ENCODE peak calls at places on chromosomes 3 and 15, in five cellular contexts. One of them, this sample, is unnamed.

GRCh38 chr3:105878061-105878460 is 9.2 kb upstream of the CBLB start:
- DNase-seq in stimulated activated CD8-positive, alpha-beta memory T cell treated with anti-CD3 and anti-CD28 coated beads, Interleukin-7, amount 100 ng/mL, for 1 hour: no peak
- DNase-seq in NCI-H146: no peak
- DNase-seq in T-cell: no peak
- DNase-seq in stromal cell of bone marrow: no peak
- DNase-seq in this sample: no peak

GRCh38 chr3:65130782-65131181 is 443.0 kb upstream of the ADAMTS9 start:
- DNase-seq in NCI-H146: no peak
- DNase-seq in T-cell: no peak
- DNase-seq in stimulated activated CD8-positive, alpha-beta memory T cell treated with anti-CD3 and anti-CD28 coated beads, Interleukin-7, amount 100 ng/mL, for 1 hour: no peak
- DNase-seq in stromal cell of bone marrow: no peak
- DNase-seq in this sample: no peak

GRCh38 chr15:61038910-61039309 is 190.2 kb downstream of the RORA start:
- DNase-seq in stimulated activated CD8-positive, alpha-beta memory T cell treated with anti-CD3 and anti-CD28 coated beads, Interleukin-7, amount 100 ng/mL, for 1 hour: no peak
- DNase-seq in stromal cell of bone marrow: peak
- DNase-seq in NCI-H146: no peak
- DNase-seq in T-cell: no peak
- DNase-seq in this sample: no peak

GRCh38 chr3:123159926-123160635 is 41.7 kb upstream of the SEC22A start:
- DNase-seq in stimulated activated CD8-positive, alpha-beta memory T cell treated with anti-CD3 and anti-CD28 coated beads, Interleukin-7, amount 100 ng/mL, for 1 hour: no peak
- DNase-seq in T-cell: no peak
- DNase-seq in NCI-H146: no peak
- DNase-seq in stromal cell of bone marrow: peak
- DNase-seq in this sample: no peak

GRCh38 chr15:36970522-36970921 is 129.8 kb downstream of the MEIS2 start:
- DNase-seq in T-cell: no peak
- DNase-seq in stromal cell of bone marrow: no peak
- DNase-seq in stimulated activated CD8-positive, alpha-beta memory T cell treated with anti-CD3 and anti-CD28 coated beads, Interleukin-7, amount 100 ng/mL, for 1 hour: no peak
- DNase-seq in NCI-H146: peak
- DNase-seq in this sample: peak

GRCh38 chr3:63961891-63962290 is 49.7 kb upstream of the SCAANT1 start:
- DNase-seq in T-cell: no peak
- DNase-seq in NCI-H146: peak
- DNase-seq in stimulated activated CD8-positive, alpha-beta memory T cell treated with anti-CD3 and anti-CD28 coated beads, Interleukin-7, amount 100 ng/mL, for 1 hour: no peak
- DNase-seq in stromal cell of bone marrow: no peak
- DNase-seq in this sample: peak

GRCh38 chr3:147812186-147812911 is 403.2 kb downstream of the ZIC1 start:
- DNase-seq in NCI-H146: no peak
- DNase-seq in T-cell: no peak
- DNase-seq in stimulated activated CD8-positive, alpha-beta memory T cell treated with anti-CD3 and anti-CD28 coated beads, Interleukin-7, amount 100 ng/mL, for 1 hour: no peak
- DNase-seq in stromal cell of bone marrow: no peak
- DNase-seq in this sample: no peak

GRCh38 chr3:187295635-187296034 is 4.1 kb upstream of the MASP1 start:
- DNase-seq in T-cell: no peak
- DNase-seq in stromal cell of bone marrow: no peak
- DNase-seq in stimulated activated CD8-positive, alpha-beta memory T cell treated with anti-CD3 and anti-CD28 coated beads, Interleukin-7, amount 100 ng/mL, for 1 hour: no peak
- DNase-seq in NCI-H146: no peak
- DNase-seq in this sample: no peak

GRCh38 chr3:63135362-63135761 is 142.7 kb upstream of the SYNPR start:
- DNase-seq in stromal cell of bone marrow: no peak
- DNase-seq in stimulated activated CD8-positive, alpha-beta memory T cell treated with anti-CD3 and anti-CD28 coated beads, Interleukin-7, amount 100 ng/mL, for 1 hour: no peak
- DNase-seq in T-cell: no peak
- DNase-seq in NCI-H146: no peak
- DNase-seq in this sample: peak

GRCh38 chr3:149767720-149768119 is 15.4 kb upstream of the COMMD2 start:
- DNase-seq in stimulated activated CD8-positive, alpha-beta memory T cell treated with anti-CD3 and anti-CD28 coated beads, Interleukin-7, amount 100 ng/mL, for 1 hour: no peak
- DNase-seq in stromal cell of bone marrow: no peak
- DNase-seq in NCI-H146: no peak
- DNase-seq in T-cell: no peak
- DNase-seq in this sample: no peak

GRCh38 chr15:71753346-71753745 is 57.0 kb upstream of the NR2E3 start:
- DNase-seq in stimulated activated CD8-positive, alpha-beta memory T cell treated with anti-CD3 and anti-CD28 coated beads, Interleukin-7, amount 100 ng/mL, for 1 hour: no peak
- DNase-seq in NCI-H146: no peak
- DNase-seq in stromal cell of bone marrow: peak
- DNase-seq in T-cell: no peak
- DNase-seq in this sample: no peak

GRCh38 chr3:105355355-105356063 is 11.2 kb upstream of the ALCAM start:
- DNase-seq in T-cell: no peak
- DNase-seq in stimulated activated CD8-positive, alpha-beta memory T cell treated with anti-CD3 and anti-CD28 coated beads, Interleukin-7, amount 100 ng/mL, for 1 hour: no peak
- DNase-seq in stromal cell of bone marrow: no peak
- DNase-seq in NCI-H146: no peak
- DNase-seq in this sample: no peak

GRCh38 chr3:108505811-108506210 is 4.6 kb downstream of the MYH15 start:
- DNase-seq in NCI-H146: peak
- DNase-seq in stromal cell of bone marrow: no peak
- DNase-seq in T-cell: no peak
- DNase-seq in stimulated activated CD8-positive, alpha-beta memory T cell treated with anti-CD3 and anti-CD28 coated beads, Interleukin-7, amount 100 ng/mL, for 1 hour: no peak
- DNase-seq in this sample: no peak

GRCh38 chr3:122021811-122022401 is at the start of gene ILDR1:
- DNase-seq in stromal cell of bone marrow: no peak
- DNase-seq in T-cell: no peak
- DNase-seq in NCI-H146: peak
- DNase-seq in stimulated activated CD8-positive, alpha-beta memory T cell treated with anti-CD3 and anti-CD28 coated beads, Interleukin-7, amount 100 ng/mL, for 1 hour: no peak
- DNase-seq in this sample: peak

GRCh38 chr3:52086939-52087675 is 30.7 kb upstream of the DUSP7 start:
- DNase-seq in T-cell: no peak
- DNase-seq in NCI-H146: no peak
- DNase-seq in stromal cell of bone marrow: peak
- DNase-seq in stimulated activated CD8-positive, alpha-beta memory T cell treated with anti-CD3 and anti-CD28 coated beads, Interleukin-7, amount 100 ng/mL, for 1 hour: no peak
- DNase-seq in this sample: no peak

GRCh38 chr3:81592101-81592500 is 169.3 kb downstream of the GBE1 start:
- DNase-seq in stromal cell of bone marrow: peak
- DNase-seq in NCI-H146: no peak
- DNase-seq in T-cell: no peak
- DNase-seq in stimulated activated CD8-positive, alpha-beta memory T cell treated with anti-CD3 and anti-CD28 coated beads, Interleukin-7, amount 100 ng/mL, for 1 hour: no peak
- DNase-seq in this sample: no peak

GRCh38 chr3:194240766-194241165 is 104.8 kb downstream of the HES1 start:
- DNase-seq in T-cell: no peak
- DNase-seq in stimulated activated CD8-positive, alpha-beta memory T cell treated with anti-CD3 and anti-CD28 coated beads, Interleukin-7, amount 100 ng/mL, for 1 hour: no peak
- DNase-seq in stromal cell of bone marrow: no peak
- DNase-seq in NCI-H146: no peak
- DNase-seq in this sample: no peak

GRCh38 chr3:4426782-4427344 is 40.2 kb downstream of the SUMF1 start:
- DNase-seq in NCI-H146: no peak
- DNase-seq in stimulated activated CD8-positive, alpha-beta memory T cell treated with anti-CD3 and anti-CD28 coated beads, Interleukin-7, amount 100 ng/mL, for 1 hour: no peak
- DNase-seq in stromal cell of bone marrow: peak
- DNase-seq in T-cell: no peak
- DNase-seq in this sample: peak

GRCh38 chr15:85491663-85492062 is 111.3 kb downstream of the AKAP13 start:
- DNase-seq in NCI-H146: no peak
- DNase-seq in stimulated activated CD8-positive, alpha-beta memory T cell treated with anti-CD3 and anti-CD28 coated beads, Interleukin-7, amount 100 ng/mL, for 1 hour: no peak
- DNase-seq in stromal cell of bone marrow: no peak
- DNase-seq in T-cell: no peak
- DNase-seq in this sample: no peak

GRCh38 chr15:71748327-71748726 is 62.0 kb upstream of the NR2E3 start:
- DNase-seq in stimulated activated CD8-positive, alpha-beta memory T cell treated with anti-CD3 and anti-CD28 coated beads, Interleukin-7, amount 100 ng/mL, for 1 hour: no peak
- DNase-seq in T-cell: no peak
- DNase-seq in NCI-H146: no peak
- DNase-seq in stromal cell of bone marrow: no peak
- DNase-seq in this sample: no peak

GRCh38 chr3:146974001-146974400 is 368.9 kb upstream of the PLSCR5 start:
- DNase-seq in stromal cell of bone marrow: no peak
- DNase-seq in NCI-H146: no peak
- DNase-seq in T-cell: no peak
- DNase-seq in stimulated activated CD8-positive, alpha-beta memory T cell treated with anti-CD3 and anti-CD28 coated beads, Interleukin-7, amount 100 ng/mL, for 1 hour: no peak
- DNase-seq in this sample: no peak

GRCh38 chr3:150662410-150663200 is 41.1 kb downstream of the ERICH6 start:
- DNase-seq in stimulated activated CD8-positive, alpha-beta memory T cell treated with anti-CD3 and anti-CD28 coated beads, Interleukin-7, amount 100 ng/mL, for 1 hour: no peak
- DNase-seq in T-cell: no peak
- DNase-seq in stromal cell of bone marrow: no peak
- DNase-seq in NCI-H146: no peak
- DNase-seq in this sample: no peak

GRCh38 chr3:184262166-184262926 is 993 bp upstream of the CAMK2N2 start:
- DNase-seq in stimulated activated CD8-positive, alpha-beta memory T cell treated with anti-CD3 and anti-CD28 coated beads, Interleukin-7, amount 100 ng/mL, for 1 hour: no peak
- DNase-seq in NCI-H146: peak
- DNase-seq in T-cell: no peak
- DNase-seq in stromal cell of bone marrow: no peak
- DNase-seq in this sample: peak

GRCh38 chr3:183943739-183944138 is 59.1 kb upstream of the PARL start:
- DNase-seq in T-cell: no peak
- DNase-seq in stromal cell of bone marrow: no peak
- DNase-seq in stimulated activated CD8-positive, alpha-beta memory T cell treated with anti-CD3 and anti-CD28 coated beads, Interleukin-7, amount 100 ng/mL, for 1 hour: no peak
- DNase-seq in NCI-H146: no peak
- DNase-seq in this sample: no peak

GRCh38 chr15:91752081-91752810 is 101.3 kb upstream of the SLCO3A1 start:
- DNase-seq in T-cell: no peak
- DNase-seq in stromal cell of bone marrow: no peak
- DNase-seq in stimulated activated CD8-positive, alpha-beta memory T cell treated with anti-CD3 and anti-CD28 coated beads, Interleukin-7, amount 100 ng/mL, for 1 hour: no peak
- DNase-seq in NCI-H146: peak
- DNase-seq in this sample: no peak

GRCh38 chr15:88656760-88657221 is 18.0 kb downstream of the ISG20 start:
- DNase-seq in stromal cell of bone marrow: no peak
- DNase-seq in T-cell: no peak
- DNase-seq in NCI-H146: no peak
- DNase-seq in stimulated activated CD8-positive, alpha-beta memory T cell treated with anti-CD3 and anti-CD28 coated beads, Interleukin-7, amount 100 ng/mL, for 1 hour: no peak
- DNase-seq in this sample: no peak

GRCh38 chr3:63995056-63995576 is 28.2 kb downstream of the PSMD6 start:
- DNase-seq in stromal cell of bone marrow: no peak
- DNase-seq in T-cell: no peak
- DNase-seq in NCI-H146: no peak
- DNase-seq in stimulated activated CD8-positive, alpha-beta memory T cell treated with anti-CD3 and anti-CD28 coated beads, Interleukin-7, amount 100 ng/mL, for 1 hour: no peak
- DNase-seq in this sample: no peak

GRCh38 chr15:40242671-40243070 is 3.8 kb downstream of the PAK6 start:
- DNase-seq in stimulated activated CD8-positive, alpha-beta memory T cell treated with anti-CD3 and anti-CD28 coated beads, Interleukin-7, amount 100 ng/mL, for 1 hour: no peak
- DNase-seq in T-cell: no peak
- DNase-seq in NCI-H146: no peak
- DNase-seq in stromal cell of bone marrow: no peak
- DNase-seq in this sample: no peak

GRCh38 chr15:42456971-42457370 is 34.0 kb downstream of the ZNF106 start:
- DNase-seq in T-cell: no peak
- DNase-seq in NCI-H146: no peak
- DNase-seq in stimulated activated CD8-positive, alpha-beta memory T cell treated with anti-CD3 and anti-CD28 coated beads, Interleukin-7, amount 100 ng/mL, for 1 hour: no peak
- DNase-seq in stromal cell of bone marrow: peak
- DNase-seq in this sample: no peak

GRCh38 chr15:66779331-66780009 is 77.4 kb downstream of the SMAD6 start:
- DNase-seq in stromal cell of bone marrow: no peak
- DNase-seq in NCI-H146: no peak
- DNase-seq in stimulated activated CD8-positive, alpha-beta memory T cell treated with anti-CD3 and anti-CD28 coated beads, Interleukin-7, amount 100 ng/mL, for 1 hour: no peak
- DNase-seq in T-cell: no peak
- DNase-seq in this sample: no peak

GRCh38 chr3:181700168-181701087 is 11.3 kb upstream of the SOX2 start:
- DNase-seq in stimulated activated CD8-positive, alpha-beta memory T cell treated with anti-CD3 and anti-CD28 coated beads, Interleukin-7, amount 100 ng/mL, for 1 hour: no peak
- DNase-seq in stromal cell of bone marrow: peak
- DNase-seq in T-cell: peak
- DNase-seq in NCI-H146: peak
- DNase-seq in this sample: peak

GRCh38 chr15:74206801-74207281 is 4.3 kb upstream of the STRA6 start:
- DNase-seq in stimulated activated CD8-positive, alpha-beta memory T cell treated with anti-CD3 and anti-CD28 coated beads, Interleukin-7, amount 100 ng/mL, for 1 hour: no peak
- DNase-seq in NCI-H146: no peak
- DNase-seq in T-cell: no peak
- DNase-seq in stromal cell of bone marrow: no peak
- DNase-seq in this sample: no peak

GRCh38 chr15:20340331-20340811 is 201.2 kb downstream of the GOLGA6L6 start:
- DNase-seq in stromal cell of bone marrow: no peak
- DNase-seq in T-cell: no peak
- DNase-seq in NCI-H146: no peak
- DNase-seq in stimulated activated CD8-positive, alpha-beta memory T cell treated with anti-CD3 and anti-CD28 coated beads, Interleukin-7, amount 100 ng/mL, for 1 hour: no peak
- DNase-seq in this sample: no peak